ENCODE peak calls at places on chromosomes 13 and 19, in five cellular contexts. One of them, this sample, is unnamed.
A peak's percentile ranks its signal among the peaks of the same experiment; 100 is the strongest.

GRCh38 chr13:59774511-59774911 is 389.2 kb downstream of the DIAPH3 start:
- DNase-seq in stomach: no peak
- DNase-seq in SK-N-SH: no peak
- DNase-seq in HCT116: no peak
- DNase-seq in SK-N-MC: no peak
- DNase-seq in this sample: no peak

GRCh38 chr19:34253711-34254551 is 423 bp upstream of the GARRE1 start:
- DNase-seq in SK-N-SH: no peak
- DNase-seq in stomach: no peak
- DNase-seq in SK-N-MC: no peak
- DNase-seq in HCT116: no peak
- DNase-seq in this sample: peak; percentile 83

GRCh38 chr19:52735734-52736133 is 890 bp upstream of the ZNF611 start:
- DNase-seq in HCT116: no peak
- DNase-seq in stomach: peak; percentile 38
- DNase-seq in SK-N-MC: no peak
- DNase-seq in SK-N-SH: no peak
- DNase-seq in this sample: no peak

GRCh38 chr13:49527123-49527522 is 31.4 kb downstream of the PHF11 start:
- DNase-seq in stomach: no peak
- DNase-seq in SK-N-SH: no peak
- DNase-seq in HCT116: no peak
- DNase-seq in SK-N-MC: no peak
- DNase-seq in this sample: no peak

GRCh38 chr13:113536461-113537110 is 46.1 kb upstream of the DCUN1D2 start:
- DNase-seq in stomach: no peak
- DNase-seq in SK-N-MC: no peak
- DNase-seq in SK-N-SH: no peak
- DNase-seq in HCT116: no peak
- DNase-seq in this sample: no peak

GRCh38 chr19:11269408-11269807 is 7.1 kb upstream of the DOCK6 start:
- DNase-seq in HCT116: no peak
- DNase-seq in SK-N-SH: no peak
- DNase-seq in SK-N-MC: no peak
- DNase-seq in stomach: no peak
- DNase-seq in this sample: no peak

GRCh38 chr19:56132316-56132822 is 8.7 kb upstream of the ZNF444 start:
- DNase-seq in HCT116: no peak
- DNase-seq in SK-N-SH: no peak
- DNase-seq in stomach: no peak
- DNase-seq in SK-N-MC: no peak
- DNase-seq in this sample: no peak

GRCh38 chr19:13428352-13428751 is 77.9 kb downstream of the CACNA1A start:
- DNase-seq in SK-N-MC: no peak
- DNase-seq in stomach: no peak
- DNase-seq in HCT116: peak; percentile 28
- DNase-seq in SK-N-SH: peak; percentile 19
- DNase-seq in this sample: no peak

GRCh38 chr13:48562296-48563066 is 29.6 kb upstream of the RCBTB2 start:
- DNase-seq in SK-N-SH: no peak
- DNase-seq in stomach: no peak
- DNase-seq in HCT116: no peak
- DNase-seq in SK-N-MC: no peak
- DNase-seq in this sample: peak; percentile 44

GRCh38 chr19:44661904-44662303 is 9.4 kb upstream of the CEACAM19 start:
- DNase-seq in SK-N-SH: no peak
- DNase-seq in HCT116: no peak
- DNase-seq in SK-N-MC: no peak
- DNase-seq in stomach: no peak
- DNase-seq in this sample: no peak

GRCh38 chr13:79686441-79686840 is 205.5 kb downstream of the NDFIP2 start:
- DNase-seq in SK-N-MC: no peak
- DNase-seq in SK-N-SH: no peak
- DNase-seq in HCT116: no peak
- DNase-seq in stomach: no peak
- DNase-seq in this sample: no peak

GRCh38 chr13:89627991-89628390 is 1719.5 kb upstream of the MIR17HG start:
- DNase-seq in stomach: no peak
- DNase-seq in SK-N-SH: no peak
- DNase-seq in HCT116: no peak
- DNase-seq in SK-N-MC: no peak
- DNase-seq in this sample: no peak

GRCh38 chr19:35031072-35031881 is 1.0 kb downstream of the SCN1B start:
- DNase-seq in SK-N-MC: no peak
- DNase-seq in SK-N-SH: no peak
- DNase-seq in HCT116: no peak
- DNase-seq in stomach: no peak
- DNase-seq in this sample: no peak

GRCh38 chr13:106536244-106537034 is 977 bp upstream of the EFNB2 start:
- DNase-seq in HCT116: peak; percentile 63
- DNase-seq in stomach: peak; percentile 93
- DNase-seq in SK-N-SH: peak; percentile 81
- DNase-seq in SK-N-MC: peak; percentile 44
- DNase-seq in this sample: peak; percentile 63

GRCh38 chr13:45994752-45995151 is 57.8 kb downstream of the ZC3H13 start:
- DNase-seq in SK-N-MC: no peak
- DNase-seq in SK-N-SH: no peak
- DNase-seq in HCT116: no peak
- DNase-seq in stomach: no peak
- DNase-seq in this sample: no peak

GRCh38 chr19:50007947-50008346 is 17.2 kb downstream of the VRK3 start:
- DNase-seq in stomach: no peak
- DNase-seq in HCT116: no peak
- DNase-seq in SK-N-SH: no peak
- DNase-seq in SK-N-MC: no peak
- DNase-seq in this sample: no peak

GRCh38 chr13:57799624-57800023 is 168.1 kb downstream of the PCDH17 start:
- DNase-seq in HCT116: no peak
- DNase-seq in stomach: no peak
- DNase-seq in SK-N-SH: no peak
- DNase-seq in SK-N-MC: no peak
- DNase-seq in this sample: no peak

GRCh38 chr19:46351241-46352041 is 4.6 kb downstream of the PPP5C start:
- DNase-seq in stomach: peak; percentile 81
- DNase-seq in SK-N-SH: no peak
- DNase-seq in SK-N-MC: no peak
- DNase-seq in HCT116: no peak
- DNase-seq in this sample: no peak

GRCh38 chr13:21079761-21080730 is 18.7 kb upstream of the LATS2 start:
- DNase-seq in SK-N-MC: no peak
- DNase-seq in HCT116: no peak
- DNase-seq in stomach: no peak
- DNase-seq in SK-N-SH: no peak
- DNase-seq in this sample: no peak

GRCh38 chr13:24997367-24997967 is 98.5 kb upstream of the PABPC3 start:
- DNase-seq in stomach: no peak
- DNase-seq in SK-N-SH: peak; percentile 29
- DNase-seq in HCT116: no peak
- DNase-seq in SK-N-MC: peak; percentile 47
- DNase-seq in this sample: no peak

GRCh38 chr19:6259312-6259861 is 20.4 kb downstream of the MLLT1 start:
- DNase-seq in HCT116: no peak
- DNase-seq in SK-N-SH: no peak
- DNase-seq in SK-N-MC: no peak
- DNase-seq in stomach: no peak
- DNase-seq in this sample: no peak

GRCh38 chr13:110310541-110311491 is 3.7 kb downstream of the COL4A2 start:
- DNase-seq in stomach: no peak
- DNase-seq in SK-N-SH: no peak
- DNase-seq in SK-N-MC: no peak
- DNase-seq in HCT116: no peak
- DNase-seq in this sample: no peak

GRCh38 chr19:3249408-3249807 is 24.9 kb downstream of the CELF5 start:
- DNase-seq in HCT116: peak; percentile 33
- DNase-seq in stomach: no peak
- DNase-seq in SK-N-SH: peak; percentile 64
- DNase-seq in SK-N-MC: no peak
- DNase-seq in this sample: no peak

GRCh38 chr13:61036715-61037114 is 378.9 kb downstream of the PCDH20 start:
- DNase-seq in SK-N-SH: no peak
- DNase-seq in HCT116: no peak
- DNase-seq in stomach: no peak
- DNase-seq in SK-N-MC: no peak
- DNase-seq in this sample: no peak

GRCh38 chr13:26977541-26977940 is 194.1 kb downstream of the USP12 start:
- DNase-seq in HCT116: no peak
- DNase-seq in SK-N-SH: no peak
- DNase-seq in stomach: no peak
- DNase-seq in SK-N-MC: no peak
- DNase-seq in this sample: no peak

GRCh38 chr13:26979334-26979733 is 192.3 kb downstream of the USP12 start:
- DNase-seq in HCT116: no peak
- DNase-seq in SK-N-MC: no peak
- DNase-seq in SK-N-SH: no peak
- DNase-seq in stomach: no peak
- DNase-seq in this sample: no peak

GRCh38 chr13:26980099-26981031 is 191.2 kb downstream of the USP12 start:
- DNase-seq in SK-N-MC: no peak
- DNase-seq in stomach: no peak
- DNase-seq in SK-N-SH: no peak
- DNase-seq in HCT116: no peak
- DNase-seq in this sample: no peak

GRCh38 chr13:26976336-26976735 is 195.3 kb downstream of the USP12 start:
- DNase-seq in stomach: no peak
- DNase-seq in HCT116: no peak
- DNase-seq in SK-N-MC: no peak
- DNase-seq in SK-N-SH: no peak
- DNase-seq in this sample: no peak

DNA sequence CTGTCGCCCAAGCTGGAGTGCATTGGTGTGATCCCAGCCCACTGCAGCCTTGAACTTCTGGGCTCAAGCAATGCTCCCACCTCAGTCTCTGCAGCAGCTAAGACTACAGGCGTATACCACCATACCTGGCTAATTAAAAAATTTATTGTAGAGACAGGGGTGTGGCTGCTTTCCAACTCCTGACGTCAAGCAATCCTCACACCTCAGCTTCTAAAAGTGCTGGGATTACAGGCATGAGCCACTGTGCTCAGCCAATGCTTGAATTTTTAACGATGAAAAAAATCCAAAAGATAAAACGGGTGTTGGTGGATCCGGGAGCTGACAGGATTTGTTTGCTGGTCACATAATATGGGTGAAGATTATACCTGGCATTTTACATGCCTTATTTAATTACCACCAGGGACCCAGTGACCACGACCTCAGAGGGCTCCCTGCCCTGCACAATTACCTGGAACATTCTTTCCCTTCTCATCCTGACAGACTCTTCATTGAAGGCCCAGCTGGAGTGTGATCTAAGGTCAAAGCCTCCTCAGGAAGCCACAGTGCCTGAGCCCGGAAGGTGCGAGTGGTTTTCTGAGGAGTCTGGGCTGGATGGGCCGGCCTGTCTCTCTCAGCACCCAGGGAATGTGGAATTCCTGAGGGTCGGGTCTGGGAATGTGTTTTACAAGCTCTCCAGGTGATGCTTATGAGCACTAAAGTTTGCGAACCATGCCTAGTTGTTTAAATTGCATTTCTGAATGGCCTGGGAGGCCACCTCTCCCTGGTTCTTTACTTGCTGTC is 193.3 kb downstream of the USP12 start:
- DNase-seq in SK-N-SH: no peak
- DNase-seq in stomach: no peak
- DNase-seq in HCT116: no peak
- DNase-seq in SK-N-MC: no peak
- DNase-seq in this sample: no peak
- TF ChIP-seq POLR2AphosphoS5 in SK-N-SH: no peak
- TF ChIP-seq POLR2AphosphoS5 in stomach: no peak
- TF ChIP-seq POLR2AphosphoS5 in HCT116: no peak
- TF ChIP-seq POLR2AphosphoS5 in SK-N-MC: no peak
- TF ChIP-seq POLR2AphosphoS5 in this sample: no peak

GRCh38 chr19:42412223-42412622 is 15.0 kb downstream of the LIPE start:
- DNase-seq in SK-N-MC: no peak
- DNase-seq in SK-N-SH: peak; percentile 70
- DNase-seq in HCT116: no peak
- DNase-seq in stomach: no peak
- DNase-seq in this sample: no peak

GRCh38 chr19:42409477-42409876 is 17.7 kb downstream of the LIPE start:
- DNase-seq in SK-N-SH: peak; percentile 54
- DNase-seq in HCT116: no peak
- DNase-seq in SK-N-MC: no peak
- DNase-seq in stomach: peak; percentile 36
- DNase-seq in this sample: no peak

GRCh38 chr19:42411581-42412178 is 15.5 kb downstream of the LIPE start:
- DNase-seq in SK-N-MC: no peak
- DNase-seq in HCT116: no peak
- DNase-seq in SK-N-SH: no peak
- DNase-seq in stomach: no peak
- DNase-seq in this sample: no peak

GRCh38 chr19:42412661-42413076 is 14.5 kb downstream of the LIPE start:
- DNase-seq in SK-N-MC: no peak
- DNase-seq in SK-N-SH: peak; percentile 46
- DNase-seq in HCT116: no peak
- DNase-seq in stomach: no peak
- DNase-seq in this sample: no peak

GRCh38 chr19:42410371-42410770 is 16.8 kb downstream of the LIPE start:
- DNase-seq in HCT116: no peak
- DNase-seq in stomach: no peak
- DNase-seq in SK-N-MC: no peak
- DNase-seq in SK-N-SH: no peak
- DNase-seq in this sample: no peak
- TF ChIP-seq POLR2AphosphoS5 in HCT116: no peak
- TF ChIP-seq POLR2AphosphoS5 in stomach: no peak
- TF ChIP-seq POLR2AphosphoS5 in SK-N-MC: no peak
- TF ChIP-seq POLR2AphosphoS5 in SK-N-SH: no peak
- TF ChIP-seq POLR2AphosphoS5 in this sample: no peak

GRCh38 chr13:42001580-42001979 is 40.7 kb upstream of the VWA8 start:
- DNase-seq in SK-N-SH: no peak
- DNase-seq in stomach: no peak
- DNase-seq in SK-N-MC: no peak
- DNase-seq in HCT116: no peak
- DNase-seq in this sample: no peak
- TF ChIP-seq POLR2AphosphoS5 in SK-N-SH: no peak
- TF ChIP-seq POLR2AphosphoS5 in stomach: no peak
- TF ChIP-seq POLR2AphosphoS5 in SK-N-MC: no peak
- TF ChIP-seq POLR2AphosphoS5 in HCT116: no peak
- TF ChIP-seq POLR2AphosphoS5 in this sample: no peak

DNA sequence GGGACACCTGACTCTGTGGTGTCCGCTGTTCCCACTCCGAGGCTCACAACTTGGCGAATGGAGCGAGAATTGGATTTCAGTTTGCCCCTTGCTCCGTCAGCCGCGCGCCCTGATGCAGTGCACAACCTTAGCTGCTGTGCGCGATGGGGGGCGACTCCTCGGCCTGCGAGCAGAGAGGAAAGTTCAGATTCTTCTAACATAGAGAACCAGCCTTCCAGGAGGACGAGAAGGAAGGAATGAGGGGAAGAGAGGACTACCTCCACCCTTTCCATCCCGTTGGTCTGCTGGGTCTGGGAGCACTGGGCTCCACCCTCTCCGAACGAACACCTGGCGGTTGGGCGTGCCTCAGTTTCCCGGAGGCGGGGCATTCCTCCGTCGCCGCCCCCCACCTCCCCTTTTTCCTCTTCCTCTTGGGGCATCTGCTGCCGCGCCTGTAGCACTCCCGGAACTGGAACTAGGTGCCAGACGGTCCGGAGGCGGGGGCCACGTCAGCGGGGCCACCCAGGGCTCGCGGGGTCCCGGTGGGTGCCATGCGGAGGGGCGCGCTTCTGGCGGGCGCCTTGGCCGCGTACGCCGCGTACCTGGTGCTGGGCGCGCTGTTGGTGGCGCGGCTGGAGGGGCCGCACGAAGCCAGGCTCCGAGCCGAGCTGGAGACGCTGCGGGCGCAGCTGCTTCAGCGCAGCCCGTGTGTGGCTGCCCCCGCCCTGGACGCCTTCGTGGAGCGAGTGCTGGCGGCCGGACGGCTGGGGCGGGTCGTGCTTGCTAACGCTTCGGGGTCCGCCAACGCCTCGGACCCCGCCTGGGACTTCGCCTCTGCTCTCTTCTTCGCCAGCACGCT is at the start of gene KCNK6:
- DNase-seq in SK-N-SH: peak; percentile 72
- DNase-seq in HCT116: no peak
- DNase-seq in SK-N-MC: no peak
- DNase-seq in stomach: peak; percentile 70
- DNase-seq in this sample: no peak
- TF ChIP-seq POLR2AphosphoS5 in SK-N-SH: no peak
- TF ChIP-seq POLR2AphosphoS5 in HCT116: peak; percentile 78
- TF ChIP-seq POLR2AphosphoS5 in SK-N-MC: no peak
- TF ChIP-seq POLR2AphosphoS5 in stomach: peak; percentile 70
- TF ChIP-seq POLR2AphosphoS5 in this sample: no peak